ENCODE peak calls at places on chromosome 21, in four cellular contexts. T, Q, N and P are unnamed samples.

GRCh38 chr21:45973475-45974072 is 8.0 kb upstream of the COL6A1 start:
- DNase-seq in Q (peak), T (peak), N (peak), P (peak)

GRCh38 chr21:46457801-46458314 is 833 bp upstream of the DIP2A start:
- DNase-seq in N (peak), Q (no peak), T (peak), P (peak)

GRCh38 chr21:44846485-44847260 is 26.8 kb downstream of the PTTG1IP start:
- DNase-seq in N (peak), Q (no peak), T (no peak), P (peak)

GRCh38 chr21:44407493-44407892 is 47.8 kb upstream of the LRRC3 start:
- DNase-seq in T (no peak), Q (no peak), N (no peak), P (peak)

GRCh38 chr21:34179204-34179935 is 106.0 kb downstream of the MRPS6 start:
- DNase-seq in Q (peak), T (no peak), N (no peak), P (no peak)

GRCh38 chr21:34255073-34255472 is 108.7 kb upstream of the KCNE2 start:
- DNase-seq in T (no peak), N (no peak), Q (no peak), P (no peak)

GRCh38 chr21:26003428-26003827 is 167.1 kb downstream of the APP start:
- DNase-seq in Q (no peak), T (no peak), N (no peak), P (no peak)

GRCh38 chr21:41945982-41946381 is 7.8 kb downstream of the C2CD2 start:
- DNase-seq in T (no peak), N (no peak), Q (no peak), P (no peak)

GRCh38 chr21:46002841-46003574 is 21.4 kb downstream of the COL6A1 start:
- DNase-seq in N (no peak), T (no peak), Q (no peak), P (no peak)

GRCh38 chr21:41671859-41672542 is 94.9 kb downstream of the RIPK4 start:
- DNase-seq in N (no peak), T (no peak), Q (no peak), P (no peak)

GRCh38 chr21:45136927-45137611 is 62.7 kb downstream of the ADARB1 start:
- DNase-seq in Q (peak), T (peak), N (peak), P (peak)

GRCh38 chr21:45163413-45164123 is 89.2 kb downstream of the ADARB1 start:
- DNase-seq in T (no peak), N (no peak), Q (no peak), P (no peak)

GRCh38 chr21:22120616-22121266 is 1122.5 kb downstream of the NCAM2 start:
- DNase-seq in N (no peak), T (no peak), Q (peak), P (no peak)

GRCh38 chr21:41901099-41901498 is 22.0 kb upstream of the PRDM15 start:
- DNase-seq in N (no peak), Q (no peak), T (no peak), P (no peak)

GRCh38 chr21:17257784-17258183 is 255.1 kb upstream of the CXADR start:
- DNase-seq in N (no peak), Q (no peak), T (no peak), P (no peak)
- TF ChIP-seq FOXJ3 in N (no peak), Q (no peak), T (no peak), P (no peak)

DNA sequence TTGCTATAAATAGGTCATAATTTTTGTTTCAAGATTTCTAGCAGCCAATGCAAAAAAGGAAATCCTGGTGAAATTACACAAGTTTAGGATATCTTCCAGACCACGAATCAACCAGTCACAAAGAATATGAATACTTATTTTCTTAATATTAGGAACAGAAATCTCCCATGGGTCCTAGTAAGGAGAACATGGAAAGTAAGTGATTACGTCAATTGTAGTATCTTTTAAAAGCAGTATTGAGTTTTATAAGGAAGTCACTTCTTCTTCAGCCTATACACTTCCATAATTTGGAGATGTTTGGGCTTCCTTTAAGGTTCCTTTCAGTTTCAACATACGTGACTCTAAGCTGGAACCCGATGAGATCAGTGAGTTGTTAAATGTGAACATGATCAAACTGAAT is 534.5 kb downstream of the USP25 start:
- DNase-seq in N (no peak), T (no peak), Q (no peak), P (no peak)
- TF ChIP-seq FOXJ3 in N (no peak), T (no peak), Q (no peak), P (no peak)

GRCh38 chr21:17351766-17352165 is 161.1 kb upstream of the CXADR start:
- DNase-seq in Q (no peak), N (no peak), T (no peak), P (no peak)

GRCh38 chr21:17348357-17348756 is 164.5 kb upstream of the CXADR start:
- DNase-seq in N (peak), Q (no peak), T (no peak), P (no peak)

GRCh38 chr21:17348849-17349248 is 164.0 kb upstream of the CXADR start:
- DNase-seq in Q (no peak), T (no peak), N (no peak), P (no peak)

GRCh38 chr21:17352937-17353655 is 159.7 kb upstream of the CXADR start:
- DNase-seq in N (no peak), Q (no peak), T (no peak), P (no peak)
- TF ChIP-seq FOXJ3 in N (no peak), Q (no peak), T (no peak), P (no peak)

GRCh38 chr21:31220567-31220966 is 123.5 kb downstream of the TIAM1 start:
- DNase-seq in N (peak), Q (no peak), T (no peak), P (no peak)

GRCh38 chr21:31221051-31221450 is 123.0 kb downstream of the TIAM1 start:
- DNase-seq in T (no peak), Q (no peak), N (no peak), P (no peak)

GRCh38 chr21:31222142-31222541 is 121.9 kb downstream of the TIAM1 start:
- DNase-seq in N (no peak), Q (no peak), T (no peak), P (no peak)

GRCh38 chr21:31216206-31216605 is 127.9 kb downstream of the TIAM1 start:
- DNase-seq in T (no peak), Q (no peak), N (no peak), P (no peak)

GRCh38 chr21:31218830-31219608 is 125.0 kb downstream of the TIAM1 start:
- DNase-seq in T (no peak), Q (no peak), N (no peak), P (no peak)
- TF ChIP-seq FOXJ3 in T (no peak), Q (no peak), N (no peak), P (no peak)

DNA sequence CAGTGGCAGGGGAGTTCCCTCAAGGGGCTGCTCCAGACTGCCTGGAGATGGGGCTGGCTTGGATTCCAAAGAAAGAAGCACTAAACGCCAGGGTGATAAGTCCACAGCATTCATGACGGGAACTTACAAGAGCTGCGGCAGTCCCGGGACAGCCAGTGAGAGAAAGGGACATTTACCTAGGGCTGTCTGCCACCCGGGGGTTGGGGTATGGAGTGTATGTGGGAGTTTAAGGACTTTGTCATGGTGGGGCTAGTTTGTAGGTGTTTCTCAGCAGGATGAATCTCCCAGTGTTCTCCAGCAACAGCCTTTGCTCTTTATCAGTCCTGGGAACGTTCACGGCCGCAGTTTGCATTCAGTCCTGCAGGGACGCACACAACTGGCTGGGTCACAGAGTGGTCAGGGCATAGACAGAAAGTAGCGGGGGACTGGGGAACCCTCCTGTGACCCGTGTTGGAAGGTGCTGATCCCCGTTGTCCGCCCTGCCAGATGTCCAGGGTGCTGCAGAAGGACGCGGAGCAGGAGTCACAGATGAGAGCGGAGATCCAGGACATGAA is 41.4 kb upstream of the HMGN1 start:
- DNase-seq in T (no peak), Q (peak), N (no peak), P (no peak)
- TF ChIP-seq FOXJ3 in T (no peak), Q (no peak), N (no peak), P (no peak)

DNA sequence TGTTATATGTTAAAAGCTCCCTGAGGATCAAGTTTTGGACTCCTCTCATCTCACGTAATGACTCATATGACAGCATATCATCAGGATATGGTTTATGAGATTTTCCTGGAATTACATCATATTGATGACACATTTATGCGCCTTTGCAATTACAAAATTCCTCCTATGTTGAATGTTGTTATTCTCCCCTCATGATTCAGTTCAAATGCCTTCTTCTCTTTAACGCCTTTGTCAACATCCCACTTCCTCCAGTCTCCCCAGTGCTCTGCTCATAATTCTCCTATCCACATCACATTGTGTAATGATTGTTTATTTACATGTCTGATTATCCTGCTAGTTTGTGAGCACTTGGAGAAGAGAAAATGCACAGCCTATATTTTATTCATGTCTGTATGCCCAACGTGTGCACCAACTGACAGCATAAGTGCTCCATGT is 80.9 kb upstream of the BACH1 start:
- DNase-seq in Q (no peak), T (no peak), N (peak), P (no peak)
- TF ChIP-seq FOXJ3 in Q (no peak), T (no peak), N (no peak), P (no peak)